ENCODE peak calls at places on chromosomes 13 and 19, in six cellular contexts. S is fibroblast of lung, F is cardiac muscle cell, T is thoracic aorta, J is pancreas, K is heart right ventricle. N is an unnamed sample.

GRCh38 chr13:112776971-112777370 is 87.1 kb downstream of the ATP11A start:
- DNase-seq in K (no peak), J (no peak), S (no peak), T (no peak), F (no peak), N (no peak)

GRCh38 chr13:114049026-114049425 is 75.2 kb upstream of the C13orf46 start:
- DNase-seq in T (no peak), S (no peak), J (no peak), F (no peak), K (no peak), N (no peak)

GRCh38 chr19:38949580-38950367 is 19.0 kb downstream of the MRPS12 start:
- DNase-seq in J (peak), K (peak), S (peak), T (peak), F (peak), N (peak)

GRCh38 chr13:75788494-75788991 is 152.4 kb downstream of the LMO7 start:
- DNase-seq in J (no peak), F (no peak), K (peak), T (no peak), S (peak), N (no peak)

GRCh38 chr13:47220453-47221150 is 323.7 kb upstream of the HTR2A start:
- DNase-seq in S (peak), T (no peak), F (no peak), J (no peak), K (no peak), N (no peak)

GRCh38 chr13:98480915-98481510 is 95.9 kb downstream of the STK24 start:
- DNase-seq in S (peak), K (no peak), J (no peak), T (no peak), F (peak), N (no peak)

GRCh38 chr13:52405767-52406494 is at the start of gene THSD1:
- DNase-seq in J (peak), K (peak), F (no peak), T (no peak), S (peak), N (peak)

GRCh38 chr19:54478677-54479266 is 5.7 kb upstream of the CDC42EP5 start:
- DNase-seq in F (peak), K (no peak), T (no peak), S (peak), J (no peak), N (peak)

GRCh38 chr19:52640916-52641315 is 2.8 kb upstream of the ZNF83 start:
- DNase-seq in F (no peak), S (no peak), K (no peak), J (no peak), T (no peak), N (no peak)

GRCh38 chr19:5296457-5297271 is 43.9 kb downstream of the PTPRS start:
- DNase-seq in F (no peak), J (no peak), S (no peak), K (no peak), T (no peak), N (no peak)

GRCh38 chr13:113406321-113407102 is 42.6 kb upstream of the GRTP1 start:
- DNase-seq in S (peak), F (no peak), K (no peak), T (no peak), J (no peak), N (no peak)

GRCh38 chr13:114032121-114032799 is 58.4 kb upstream of the C13orf46 start:
- DNase-seq in K (no peak), J (no peak), F (no peak), S (peak), T (no peak), N (no peak)

GRCh38 chr13:98906746-98907502 is 70.9 kb downstream of the DOCK9 start:
- DNase-seq in F (no peak), S (no peak), T (no peak), K (no peak), J (no peak), N (no peak)

GRCh38 chr13:98350746-98351330 is 173.8 kb upstream of the RNF113B start:
- DNase-seq in F (no peak), S (no peak), J (no peak), K (no peak), T (no peak), N (no peak)

GRCh38 chr19:46725036-46725820 is 8.3 kb upstream of the PRKD2 start:
- DNase-seq in K (no peak), J (no peak), S (no peak), F (no peak), T (no peak), N (no peak)

GRCh38 chr13:93183302-93183701 is 43.3 kb upstream of the GPC6 start:
- DNase-seq in S (no peak), J (no peak), F (no peak), T (no peak), K (no peak), N (no peak)

GRCh38 chr13:72097568-72097967 is 230.6 kb upstream of the DACH1 start:
- DNase-seq in K (no peak), F (no peak), S (no peak), J (no peak), T (no peak), N (no peak)

GRCh38 chr13:101565327-101565726 is 112.9 kb downstream of the ITGBL1 start:
- DNase-seq in F (no peak), J (no peak), T (no peak), K (no peak), S (no peak), N (no peak)

GRCh38 chr13:76885203-76886004 is 801 bp downstream of the KCTD12 start:
- DNase-seq in S (peak), K (peak), J (peak), F (peak), T (no peak), N (peak)

GRCh38 chr13:92984151-92984550 is 242.5 kb upstream of the GPC6 start:
- DNase-seq in F (no peak), T (no peak), S (no peak), K (no peak), J (no peak), N (no peak)

DNA sequence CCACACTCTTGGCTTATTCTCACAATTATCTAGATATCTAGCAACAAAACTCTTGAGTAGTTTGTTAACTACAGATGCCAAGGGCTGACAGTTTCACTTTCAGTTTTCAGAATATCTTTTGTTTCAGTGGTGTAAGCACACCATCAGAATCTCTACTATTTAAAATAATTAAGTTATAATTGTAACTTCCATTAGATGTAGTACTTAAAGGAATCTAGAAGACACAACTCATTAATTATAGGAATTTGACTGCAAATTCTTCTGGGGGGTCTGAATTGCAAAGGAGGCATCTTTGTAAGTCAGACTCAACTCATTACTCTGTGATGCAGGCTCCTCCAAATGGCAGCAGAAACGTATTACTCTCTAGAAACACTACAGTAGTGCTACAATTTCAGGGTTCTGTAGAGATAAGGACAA is 44.9 kb upstream of the USPL1 start:
- DNase-seq in F (peak), K (no peak), T (no peak), S (peak), J (no peak), N (no peak)
- TF ChIP-seq CTCF in F (peak), K (peak), T (peak), S (peak), J (no peak), N (no peak)

GRCh38 chr13:79469608-79470007 is 11.3 kb upstream of the NDFIP2 start:
- DNase-seq in T (no peak), J (no peak), K (no peak), F (no peak), S (no peak), N (no peak)

GRCh38 chr13:79480954-79481684 is at the start of gene NDFIP2:
- DNase-seq in F (peak), K (peak), J (peak), T (peak), S (peak), N (peak)

GRCh38 chr13:79470666-79471065 is 10.3 kb upstream of the NDFIP2 start:
- DNase-seq in F (no peak), T (no peak), J (no peak), K (no peak), S (no peak), N (no peak)

GRCh38 chr13:79477968-79478367 is 3.0 kb upstream of the NDFIP2 start:
- DNase-seq in S (no peak), K (peak), J (peak), T (no peak), F (peak), N (no peak)

DNA sequence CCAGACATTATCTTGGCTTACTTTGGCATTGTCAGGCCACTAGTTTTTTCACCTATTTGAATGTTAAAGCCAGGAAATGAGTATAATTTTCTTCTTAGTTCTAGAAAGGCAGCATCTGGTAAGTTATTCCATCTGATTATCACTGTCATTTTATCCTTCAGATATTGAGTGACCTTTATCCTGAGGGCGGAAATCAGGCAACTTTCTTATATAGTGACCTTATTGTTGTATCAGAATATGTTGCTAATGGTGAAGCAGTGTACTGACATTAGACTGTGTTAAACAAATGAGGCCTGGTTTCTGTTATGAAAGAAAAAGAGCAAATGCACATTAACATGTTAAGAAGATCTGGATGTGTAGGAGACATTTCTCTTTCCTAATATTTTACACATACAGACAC is 5.4 kb upstream of the NDFIP2 start:
- DNase-seq in K (no peak), J (no peak), T (no peak), S (no peak), F (no peak), N (no peak)
- TF ChIP-seq CTCF in K (no peak), J (no peak), T (no peak), S (no peak), F (no peak), N (no peak)

DNA sequence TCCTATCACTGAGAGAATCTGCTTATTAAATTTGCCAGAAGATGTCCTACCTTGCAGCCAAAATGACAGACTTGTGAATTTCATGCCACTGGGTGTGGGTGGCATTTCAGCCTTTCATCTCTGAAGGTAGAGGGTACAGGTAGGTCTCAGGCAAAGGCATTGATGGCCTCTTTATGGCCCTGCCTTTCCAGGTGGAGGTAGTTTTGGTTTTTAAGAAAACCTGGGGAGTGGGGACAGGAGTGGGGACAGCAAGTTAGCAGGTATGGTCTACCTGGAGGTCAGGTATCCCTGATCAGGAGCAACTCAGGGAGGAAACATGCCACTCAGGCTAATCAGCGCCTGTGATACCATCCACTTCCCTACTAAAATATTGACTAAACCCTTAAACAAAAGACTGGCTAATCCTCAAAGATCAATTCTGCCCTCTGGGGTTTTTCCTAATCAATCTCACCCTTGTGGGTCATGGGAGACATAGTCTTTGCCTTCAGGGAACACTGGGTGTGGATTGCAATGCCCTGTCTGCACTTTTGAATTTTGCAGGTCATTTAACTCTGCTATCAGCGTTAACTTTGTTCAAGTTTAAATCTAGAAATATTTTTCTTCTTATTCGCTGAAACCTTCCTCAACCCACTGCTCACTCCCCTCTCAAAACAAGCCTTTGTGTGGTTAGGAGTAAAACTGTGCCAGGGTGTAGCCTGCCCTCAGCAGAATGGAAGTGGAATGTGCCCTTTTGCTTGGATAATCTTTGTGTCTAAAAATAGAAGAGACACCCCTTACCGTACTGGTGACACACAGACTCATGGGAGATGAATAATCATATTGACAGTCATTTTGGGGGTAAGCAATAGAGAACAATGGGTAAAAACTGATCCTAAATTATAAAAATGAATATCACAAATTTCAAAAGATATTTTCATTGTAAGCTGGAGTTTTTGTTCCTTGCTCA is 233.7 kb downstream of the COG6 start:
- DNase-seq in K (no peak), S (peak), F (no peak), T (no peak), J (no peak), N (peak)
- TF ChIP-seq CTCF in K (no peak), S (no peak), F (no peak), T (no peak), J (no peak), N (no peak)

GRCh38 chr19:13615890-13616289 is 109.6 kb upstream of the CACNA1A start:
- DNase-seq in J (no peak), S (no peak), F (no peak), T (no peak), K (no peak), N (no peak)

GRCh38 chr19:13619203-13619632 is 112.9 kb upstream of the CACNA1A start:
- DNase-seq in S (peak), J (no peak), F (no peak), K (no peak), T (no peak), N (no peak)

GRCh38 chr19:13623686-13624405 is 117.6 kb upstream of the CACNA1A start:
- DNase-seq in T (no peak), K (no peak), J (no peak), S (no peak), F (no peak), N (no peak)

GRCh38 chr19:13622727-13623126 is 116.4 kb upstream of the CACNA1A start:
- DNase-seq in K (no peak), J (no peak), F (peak), T (no peak), S (no peak), N (no peak)

GRCh38 chr19:13621413-13621812 is 115.1 kb upstream of the CACNA1A start:
- DNase-seq in K (no peak), F (no peak), J (no peak), S (peak), T (no peak), N (peak)
- TF ChIP-seq CTCF in K (no peak), F (no peak), J (no peak), S (peak), T (no peak), N (no peak)

N was measured in Calu3.